ENCODE peak calls at places on chromosome 1, in seven cellular contexts. G, A, T, U, X, V and Y are unnamed samples.

GRCh38 chr1:72186733-72187307 is 95.5 kb downstream of the NEGR1 start:
- DNase-seq in X (no peak), T (no peak), G (no peak), A (peak; percentile 20), V (peak; percentile 35), U (no peak), Y (no peak)

GRCh38 chr1:15400627-15401026 is 9.1 kb upstream of the EFHD2 start:
- DNase-seq in V (no peak), X (no peak), T (no peak), U (no peak), G (no peak), A (no peak), Y (no peak)

GRCh38 chr1:150577557-150578277 is 1.7 kb downstream of the MCL1 start:
- DNase-seq in A (no peak), T (no peak), U (peak; percentile 35), V (peak; percentile 53), X (no peak), G (no peak), Y (no peak)

GRCh38 chr1:236148471-236148847 is 6.1 kb downstream of the GPR137B start:
- DNase-seq in V (no peak), G (no peak), U (no peak), A (no peak), X (no peak), T (no peak), Y (no peak)

GRCh38 chr1:231803353-231803752 is 176.8 kb downstream of the DISC1 start:
- DNase-seq in T (no peak), X (no peak), A (peak; percentile 18), G (peak; percentile 77), V (peak; percentile 41), U (peak; percentile 41), Y (no peak)

GRCh38 chr1:110084226-110085078 is 14.0 kb upstream of the ALX3 start:
- DNase-seq in V (peak; percentile 17), G (no peak), X (no peak), U (peak; percentile 36), T (peak; percentile 30), A (no peak), Y (no peak)

GRCh38 chr1:104706631-104707147 is 957.0 kb downstream of the AMY1C start:
- DNase-seq in G (no peak), V (peak; percentile 29), A (peak; percentile 14), X (no peak), U (no peak), T (no peak), Y (no peak)

GRCh38 chr1:45679123-45679522 is 7.2 kb downstream of the GPBP1L1 start:
- DNase-seq in V (peak; percentile 36), X (no peak), A (no peak), G (no peak), U (no peak), T (no peak), Y (no peak)